ENCODE peak calls at places on chromosomes 4 and X, in four cellular contexts. H is testis, T is psoas muscle, I is A549. P is an unnamed sample. For H3K9me3, the result is how much of the 10 kb centered on the place peaks cover.

GRCh38 chr4:159267023-159267939 is 164.4 kb downstream of the RAPGEF2 start:
- DNase-seq in H (no peak), T (no peak), I (no peak), P (no peak)

GRCh38 chr4:78618426-78618825 is 66.9 kb downstream of the ANXA3 start:
- DNase-seq in H (no peak), T (no peak), I (no peak), P (no peak)

GRCh38 chrX:74593593-74593992 is 20.8 kb downstream of the RLIM start:
- DNase-seq in H (no peak), T (no peak), I (no peak), P (no peak)

GRCh38 chrX:152817082-152817744 is 13.3 kb downstream of the CETN2 start:
- DNase-seq in H (peak), T (no peak), I (no peak), P (peak)

GRCh38 chr4:56671373-56671772 is 9.7 kb downstream of the HOPX start:
- DNase-seq in H (no peak), T (no peak), I (no peak), P (no peak)

GRCh38 chr4:80393246-80393969 is 57.9 kb downstream of the CFAP299 start:
- DNase-seq in H (no peak), T (no peak), I (no peak), P (no peak)

GRCh38 chr4:1285790-1286553 is 3.7 kb upstream of the MAEA start:
- DNase-seq in H (no peak), T (no peak), I (no peak), P (peak)

GRCh38 chr4:38664704-38665401 is 854 bp downstream of the KLF3 start:
- DNase-seq in H (peak), T (peak), I (no peak), P (peak)

GRCh38 chr4:681736-682451 is 7.1 kb downstream of the SLC49A3 start:
- DNase-seq in H (no peak), T (peak), I (no peak), P (no peak)

GRCh38 chr4:33696586-33696985 is 2547.7 kb downstream of the ARAP2 start:
- DNase-seq in H (no peak), T (no peak), I (no peak), P (no peak)

GRCh38 chrX:118116308-118117068 is at the start of gene KLHL13:
- DNase-seq in H (peak), T (peak), I (peak), P (no peak)

GRCh38 chrX:149903889-149904748 is 23.1 kb downstream of the MAGEA8 start:
- DNase-seq in H (no peak), T (no peak), I (peak), P (no peak)

GRCh38 chrX:24377195-24377594 is 16.8 kb downstream of the SUPT20HL1 start:
- DNase-seq in H (no peak), T (no peak), I (no peak), P (no peak)

GRCh38 chrX:48782795-48783194 is 3.6 kb upstream of the GATA1 start:
- DNase-seq in H (no peak), T (no peak), I (no peak), P (no peak)

GRCh38 chr4:59060002-59060846 is 1950.0 kb upstream of the IGFBP7 start:
- DNase-seq in H (no peak), T (peak), I (no peak), P (no peak)

GRCh38 chr4:119118397-119118796 is 17.2 kb upstream of the MYOZ2 start:
- DNase-seq in H (no peak), T (no peak), I (no peak), P (no peak)

GRCh38 chr4:15239866-15240265 is 188.0 kb upstream of the C1QTNF7 start:
- DNase-seq in H (no peak), T (no peak), I (no peak), P (no peak)

GRCh38 chrX:111568356-111568755 is 56.9 kb downstream of the SERTM2 start:
- DNase-seq in H (peak), T (no peak), I (peak), P (peak)
- TF ChIP-seq CTCF in H (no peak), T (no peak), I (no peak), P (peak)

GRCh38 chrX:40104649-40105015 is 6.9 kb upstream of the BCOR start:
- DNase-seq in H (no peak), T (peak), I (peak), P (no peak)

GRCh38 chrX:40103565-40104323 is 6.0 kb upstream of the BCOR start:
- DNase-seq in H (no peak), T (no peak), I (no peak), P (peak)

GRCh38 chrX:40105791-40106676 is 8.3 kb upstream of the BCOR start:
- DNase-seq in H (peak), T (peak), I (peak), P (peak)

GRCh38 chrX:40106677-40107290 is 9.0 kb upstream of the BCOR start:
- DNase-seq in H (no peak), T (no peak), I (no peak), P (no peak)

DNA sequence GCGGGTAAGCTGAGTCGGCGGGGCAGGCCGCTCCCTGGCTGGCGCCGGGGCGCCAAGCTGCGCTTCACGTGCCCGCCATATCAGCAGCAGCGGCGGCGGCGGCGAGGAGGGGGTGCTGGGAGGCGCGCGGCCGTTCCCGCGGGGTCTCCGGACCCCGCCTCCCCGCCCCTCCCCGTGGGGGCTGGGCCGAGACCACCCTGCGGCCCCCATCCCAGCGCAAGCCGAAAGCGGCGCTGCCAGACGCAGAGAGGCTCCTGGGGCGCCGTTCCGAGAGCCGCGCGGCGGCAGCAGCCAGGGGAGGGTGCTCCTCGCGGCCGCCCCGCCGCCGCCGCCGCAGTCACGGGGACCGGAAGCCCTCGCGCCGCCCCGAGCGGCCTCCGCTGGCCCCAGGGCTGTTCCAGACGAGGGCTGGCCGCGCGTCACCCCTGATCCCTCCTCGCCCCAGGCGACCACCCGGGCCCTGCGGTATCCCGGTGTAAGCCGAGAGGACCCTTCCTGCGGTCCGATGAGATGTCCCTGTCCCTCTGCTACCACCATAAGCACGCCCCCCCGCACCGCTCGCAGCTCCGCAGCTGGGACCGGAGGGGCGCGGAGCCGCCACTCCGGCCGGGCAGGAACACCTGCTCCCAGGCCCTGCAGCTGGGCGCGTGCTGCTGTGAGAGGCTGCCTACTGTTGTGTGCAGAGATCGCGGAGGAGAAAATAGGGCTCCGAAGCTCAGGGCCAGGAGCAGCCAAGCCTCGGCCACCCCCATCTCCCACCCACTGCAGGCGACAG is 7.4 kb upstream of the BCOR start:
- DNase-seq in H (peak), T (peak), I (peak), P (no peak)
- H3K9me3 ChIP-seq in H (under half), T (under half), I (under half), P (under half)

DNA sequence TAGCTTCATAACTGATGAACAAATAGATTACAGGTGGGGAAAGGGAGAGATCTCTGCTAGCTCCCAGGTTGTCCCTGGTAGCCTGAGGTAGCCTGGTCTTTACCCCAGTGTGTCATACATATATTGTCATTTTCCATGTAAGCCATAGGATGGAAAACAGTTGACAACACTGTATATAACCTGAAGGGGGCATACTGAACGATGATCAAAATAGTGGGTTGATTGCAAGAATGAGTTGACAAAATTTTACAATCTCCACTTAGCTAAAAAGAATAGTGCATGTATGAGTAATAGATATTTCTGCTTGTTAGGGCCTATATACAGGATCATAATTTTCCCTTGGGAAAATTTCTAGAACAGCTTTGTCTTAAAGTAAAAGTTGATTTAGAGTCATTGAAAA is 304.1 kb upstream of the HAND2 start:
- DNase-seq in H (no peak), T (no peak), I (peak), P (no peak)
- TF ChIP-seq CTCF in H (no peak), T (no peak), I (no peak), P (no peak)

DNA sequence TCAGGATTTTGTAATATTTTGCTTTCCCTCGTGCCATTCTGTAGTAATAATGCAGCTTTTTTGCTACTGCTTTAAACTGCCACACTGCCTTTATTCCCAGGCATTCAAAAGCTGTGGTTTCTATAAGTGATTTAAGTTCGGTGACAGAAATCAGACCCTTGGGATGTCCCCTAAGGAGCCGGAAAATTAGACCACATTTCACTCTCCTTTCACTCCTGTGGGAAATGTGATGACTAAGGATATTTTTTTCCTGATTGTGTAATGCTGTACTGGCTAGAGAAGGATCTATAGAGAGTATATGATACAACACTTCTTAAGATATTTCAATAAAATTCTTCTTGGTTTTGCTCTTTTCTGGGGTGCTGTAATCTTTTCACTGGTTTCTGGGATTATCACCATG is 24.4 kb downstream of the UGT2A3 start:
- DNase-seq in H (no peak), T (no peak), I (no peak), P (no peak)
- H3K9me3 ChIP-seq in H (under half), T (under half), I (under half), P (under half)

P was measured in WERI-Rb-1.